ENCODE peak calls at places on chromosomes 4 and X, in five cellular contexts. One of them, this sample, is unnamed.

GRCh38 chr4:124936427-124936826 is 223.9 kb upstream of the ANKRD50 start:
- DNase-seq in effector memory CD4-positive, alpha-beta T cell: no peak
- DNase-seq in esophagus squamous epithelium: no peak
- DNase-seq in fibroblast of lung: peak
- DNase-seq in Karpas-422: no peak
- DNase-seq in this sample: no peak

GRCh38 chrX:31165241-31166035 is 93.6 kb upstream of the FTHL17 start:
- DNase-seq in fibroblast of lung: peak
- DNase-seq in Karpas-422: no peak
- DNase-seq in esophagus squamous epithelium: no peak
- DNase-seq in effector memory CD4-positive, alpha-beta T cell: no peak
- DNase-seq in this sample: no peak

GRCh38 chr4:82721819-82722423 is 76.7 kb downstream of the SCD5 start:
- DNase-seq in esophagus squamous epithelium: no peak
- DNase-seq in effector memory CD4-positive, alpha-beta T cell: no peak
- DNase-seq in fibroblast of lung: peak
- DNase-seq in Karpas-422: peak
- DNase-seq in this sample: peak

GRCh38 chr4:24650849-24651248 is 66.5 kb upstream of the DHX15 start:
- DNase-seq in Karpas-422: no peak
- DNase-seq in esophagus squamous epithelium: no peak
- DNase-seq in fibroblast of lung: no peak
- DNase-seq in effector memory CD4-positive, alpha-beta T cell: no peak
- DNase-seq in this sample: no peak

GRCh38 chr4:16092682-16093319 is 9.0 kb upstream of the PROM1 start:
- DNase-seq in fibroblast of lung: no peak
- DNase-seq in effector memory CD4-positive, alpha-beta T cell: no peak
- DNase-seq in Karpas-422: no peak
- DNase-seq in esophagus squamous epithelium: no peak
- DNase-seq in this sample: no peak

GRCh38 chr4:140085062-140085622 is 68.8 kb downstream of the MAML3 start:
- DNase-seq in fibroblast of lung: no peak
- DNase-seq in Karpas-422: no peak
- DNase-seq in effector memory CD4-positive, alpha-beta T cell: no peak
- DNase-seq in esophagus squamous epithelium: no peak
- DNase-seq in this sample: no peak

GRCh38 chr4:4590496-4590895 is 48.6 kb upstream of the STX18 start:
- DNase-seq in Karpas-422: no peak
- DNase-seq in fibroblast of lung: peak
- DNase-seq in effector memory CD4-positive, alpha-beta T cell: no peak
- DNase-seq in esophagus squamous epithelium: no peak
- DNase-seq in this sample: no peak

GRCh38 chr4:176538217-176538925 is 218.6 kb downstream of the SPCS3 start:
- DNase-seq in esophagus squamous epithelium: no peak
- DNase-seq in effector memory CD4-positive, alpha-beta T cell: no peak
- DNase-seq in fibroblast of lung: peak
- DNase-seq in Karpas-422: no peak
- DNase-seq in this sample: no peak

GRCh38 chrX:68940601-68941000 is 111.8 kb downstream of the EFNB1 start:
- DNase-seq in fibroblast of lung: peak
- DNase-seq in esophagus squamous epithelium: no peak
- DNase-seq in Karpas-422: no peak
- DNase-seq in effector memory CD4-positive, alpha-beta T cell: no peak
- DNase-seq in this sample: no peak

GRCh38 chr4:85751907-85752306 is 277.0 kb downstream of the ARHGAP24 start:
- DNase-seq in esophagus squamous epithelium: no peak
- DNase-seq in effector memory CD4-positive, alpha-beta T cell: no peak
- DNase-seq in fibroblast of lung: no peak
- DNase-seq in Karpas-422: no peak
- DNase-seq in this sample: no peak

GRCh38 chrX:152725409-152725808 is 8.1 kb downstream of the CSAG1 start:
- DNase-seq in esophagus squamous epithelium: no peak
- DNase-seq in Karpas-422: no peak
- DNase-seq in fibroblast of lung: no peak
- DNase-seq in effector memory CD4-positive, alpha-beta T cell: no peak
- DNase-seq in this sample: no peak

GRCh38 chrX:57821703-57822375 is 88.4 kb downstream of the ZXDA start:
- DNase-seq in fibroblast of lung: peak
- DNase-seq in effector memory CD4-positive, alpha-beta T cell: no peak
- DNase-seq in esophagus squamous epithelium: no peak
- DNase-seq in Karpas-422: peak
- DNase-seq in this sample: peak

GRCh38 chr4:149534779-149535178 is 280.9 kb downstream of the IQCM start:
- DNase-seq in Karpas-422: no peak
- DNase-seq in esophagus squamous epithelium: no peak
- DNase-seq in effector memory CD4-positive, alpha-beta T cell: no peak
- DNase-seq in fibroblast of lung: no peak
- DNase-seq in this sample: no peak

GRCh38 chrX:11273544-11273943 is 19.7 kb upstream of the AMELX start:
- DNase-seq in esophagus squamous epithelium: no peak
- DNase-seq in Karpas-422: no peak
- DNase-seq in effector memory CD4-positive, alpha-beta T cell: no peak
- DNase-seq in fibroblast of lung: peak
- DNase-seq in this sample: no peak

GRCh38 chr4:81164623-81165416 is 50.2 kb downstream of the PRKG2 start:
- DNase-seq in esophagus squamous epithelium: no peak
- DNase-seq in Karpas-422: no peak
- DNase-seq in fibroblast of lung: peak
- DNase-seq in effector memory CD4-positive, alpha-beta T cell: no peak
- DNase-seq in this sample: no peak

GRCh38 chrX:17768997-17769396 is 31.7 kb downstream of the SCML1 start:
- DNase-seq in effector memory CD4-positive, alpha-beta T cell: no peak
- DNase-seq in esophagus squamous epithelium: no peak
- DNase-seq in Karpas-422: no peak
- DNase-seq in fibroblast of lung: no peak
- DNase-seq in this sample: no peak

GRCh38 chr4:167428172-167428571 is 193.9 kb upstream of the SPOCK3 start:
- DNase-seq in esophagus squamous epithelium: no peak
- DNase-seq in Karpas-422: no peak
- DNase-seq in fibroblast of lung: peak
- DNase-seq in effector memory CD4-positive, alpha-beta T cell: no peak
- DNase-seq in this sample: no peak

GRCh38 chr4:133493241-133493640 is 344.1 kb downstream of the PCDH10 start:
- DNase-seq in esophagus squamous epithelium: no peak
- DNase-seq in effector memory CD4-positive, alpha-beta T cell: no peak
- DNase-seq in Karpas-422: no peak
- DNase-seq in fibroblast of lung: no peak
- DNase-seq in this sample: no peak

GRCh38 chrX:41870719-41871151 is 52.6 kb downstream of the CASK start:
- DNase-seq in effector memory CD4-positive, alpha-beta T cell: no peak
- DNase-seq in esophagus squamous epithelium: no peak
- DNase-seq in Karpas-422: no peak
- DNase-seq in fibroblast of lung: no peak
- DNase-seq in this sample: no peak

GRCh38 chr4:153114771-153115321 is 89.4 kb upstream of the TRIM2 start:
- DNase-seq in Karpas-422: no peak
- DNase-seq in effector memory CD4-positive, alpha-beta T cell: peak
- DNase-seq in fibroblast of lung: peak
- DNase-seq in esophagus squamous epithelium: no peak
- DNase-seq in this sample: peak

GRCh38 chr4:170229021-170229420 is 139.3 kb upstream of the AADAT start:
- DNase-seq in effector memory CD4-positive, alpha-beta T cell: no peak
- DNase-seq in Karpas-422: no peak
- DNase-seq in esophagus squamous epithelium: no peak
- DNase-seq in fibroblast of lung: no peak
- DNase-seq in this sample: no peak

GRCh38 chr4:141851246-141851891 is 215.0 kb downstream of the IL15 start:
- DNase-seq in Karpas-422: no peak
- DNase-seq in fibroblast of lung: peak
- DNase-seq in esophagus squamous epithelium: no peak
- DNase-seq in effector memory CD4-positive, alpha-beta T cell: no peak
- DNase-seq in this sample: no peak

GRCh38 chrX:57952320-57952678 is 42.0 kb upstream of the ZXDA start:
- DNase-seq in effector memory CD4-positive, alpha-beta T cell: no peak
- DNase-seq in fibroblast of lung: no peak
- DNase-seq in Karpas-422: no peak
- DNase-seq in esophagus squamous epithelium: no peak
- DNase-seq in this sample: no peak

GRCh38 chrX:136781180-136781797 is 557 bp upstream of the ARHGEF6 start:
- DNase-seq in fibroblast of lung: no peak
- DNase-seq in Karpas-422: no peak
- DNase-seq in esophagus squamous epithelium: no peak
- DNase-seq in effector memory CD4-positive, alpha-beta T cell: no peak
- DNase-seq in this sample: no peak

GRCh38 chrX:46561931-46562721 is 11.4 kb upstream of the CHST7 start:
- DNase-seq in effector memory CD4-positive, alpha-beta T cell: no peak
- DNase-seq in Karpas-422: peak
- DNase-seq in esophagus squamous epithelium: no peak
- DNase-seq in fibroblast of lung: peak
- DNase-seq in this sample: no peak

GRCh38 chr4:71635094-71635493 is 148.8 kb downstream of the GC start:
- DNase-seq in effector memory CD4-positive, alpha-beta T cell: no peak
- DNase-seq in esophagus squamous epithelium: no peak
- DNase-seq in fibroblast of lung: no peak
- DNase-seq in Karpas-422: no peak
- DNase-seq in this sample: no peak

GRCh38 chr4:168421671-168422070 is 58.6 kb downstream of the DDX60L start:
- DNase-seq in esophagus squamous epithelium: no peak
- DNase-seq in Karpas-422: no peak
- DNase-seq in fibroblast of lung: peak
- DNase-seq in effector memory CD4-positive, alpha-beta T cell: no peak
- DNase-seq in this sample: peak

GRCh38 chrX:9420513-9420912 is 44.3 kb upstream of the TBL1X start:
- DNase-seq in esophagus squamous epithelium: no peak
- DNase-seq in effector memory CD4-positive, alpha-beta T cell: no peak
- DNase-seq in fibroblast of lung: no peak
- DNase-seq in Karpas-422: no peak
- DNase-seq in this sample: peak

GRCh38 chr4:88629826-88630225 is 37.5 kb downstream of the HERC3 start:
- DNase-seq in fibroblast of lung: peak
- DNase-seq in Karpas-422: no peak
- DNase-seq in esophagus squamous epithelium: no peak
- DNase-seq in effector memory CD4-positive, alpha-beta T cell: no peak
- DNase-seq in this sample: no peak

GRCh38 chr4:1309261-1310010 is 19.7 kb downstream of the MAEA start:
- DNase-seq in Karpas-422: no peak
- DNase-seq in fibroblast of lung: peak
- DNase-seq in esophagus squamous epithelium: peak
- DNase-seq in effector memory CD4-positive, alpha-beta T cell: peak
- DNase-seq in this sample: no peak

DNA sequence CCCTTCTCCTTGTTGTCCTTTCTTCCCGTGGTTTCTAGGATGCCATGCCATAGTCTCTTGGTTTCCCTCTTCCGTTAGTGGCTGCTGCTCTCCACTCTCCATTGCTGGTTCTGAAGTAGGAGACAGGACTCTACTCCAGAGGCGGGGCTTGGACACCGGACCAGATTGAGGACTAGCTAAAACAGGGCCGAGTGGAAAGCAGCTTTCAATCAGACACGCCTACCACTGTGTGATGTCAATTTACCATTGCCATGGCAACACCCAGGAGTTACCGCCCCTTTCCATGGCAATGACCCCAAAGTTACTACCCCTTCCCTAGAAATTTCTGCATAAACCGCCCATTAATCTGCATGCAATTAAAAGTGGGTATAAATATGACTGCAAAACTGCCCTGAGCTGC is 88.7 kb upstream of the CCDC160 start:
- DNase-seq in Karpas-422: no peak
- DNase-seq in fibroblast of lung: no peak
- DNase-seq in effector memory CD4-positive, alpha-beta T cell: no peak
- DNase-seq in esophagus squamous epithelium: no peak
- DNase-seq in this sample: no peak
- H3K4me3 ChIP-seq in Karpas-422: no peak
- H3K4me3 ChIP-seq in fibroblast of lung: peak
- H3K4me3 ChIP-seq in effector memory CD4-positive, alpha-beta T cell: no peak
- H3K4me3 ChIP-seq in esophagus squamous epithelium: no peak
- H3K4me3 ChIP-seq in this sample: no peak

GRCh38 chrX:40172980-40173661 is 75.4 kb upstream of the BCOR start:
- DNase-seq in esophagus squamous epithelium: no peak
- DNase-seq in fibroblast of lung: no peak
- DNase-seq in Karpas-422: no peak
- DNase-seq in effector memory CD4-positive, alpha-beta T cell: no peak
- DNase-seq in this sample: no peak
- H3K4me3 ChIP-seq in esophagus squamous epithelium: peak
- H3K4me3 ChIP-seq in fibroblast of lung: no peak
- H3K4me3 ChIP-seq in Karpas-422: peak
- H3K4me3 ChIP-seq in effector memory CD4-positive, alpha-beta T cell: peak
- H3K4me3 ChIP-seq in this sample: no peak

GRCh38 chr4:7340553-7341433 is 93.9 kb downstream of the PSAPL1 start:
- DNase-seq in esophagus squamous epithelium: no peak
- DNase-seq in Karpas-422: no peak
- DNase-seq in effector memory CD4-positive, alpha-beta T cell: no peak
- DNase-seq in fibroblast of lung: no peak
- DNase-seq in this sample: no peak
- H3K4me3 ChIP-seq in esophagus squamous epithelium: no peak
- H3K4me3 ChIP-seq in Karpas-422: no peak
- H3K4me3 ChIP-seq in effector memory CD4-positive, alpha-beta T cell: no peak
- H3K4me3 ChIP-seq in fibroblast of lung: no peak
- H3K4me3 ChIP-seq in this sample: no peak

GRCh38 chr4:62133977-62134376 is 933.9 kb downstream of the ADGRL3 start:
- DNase-seq in effector memory CD4-positive, alpha-beta T cell: no peak
- DNase-seq in fibroblast of lung: no peak
- DNase-seq in esophagus squamous epithelium: no peak
- DNase-seq in Karpas-422: no peak
- DNase-seq in this sample: no peak
- H3K4me3 ChIP-seq in effector memory CD4-positive, alpha-beta T cell: no peak
- H3K4me3 ChIP-seq in fibroblast of lung: no peak
- H3K4me3 ChIP-seq in esophagus squamous epithelium: no peak
- H3K4me3 ChIP-seq in Karpas-422: no peak
- H3K4me3 ChIP-seq in this sample: no peak

DNA sequence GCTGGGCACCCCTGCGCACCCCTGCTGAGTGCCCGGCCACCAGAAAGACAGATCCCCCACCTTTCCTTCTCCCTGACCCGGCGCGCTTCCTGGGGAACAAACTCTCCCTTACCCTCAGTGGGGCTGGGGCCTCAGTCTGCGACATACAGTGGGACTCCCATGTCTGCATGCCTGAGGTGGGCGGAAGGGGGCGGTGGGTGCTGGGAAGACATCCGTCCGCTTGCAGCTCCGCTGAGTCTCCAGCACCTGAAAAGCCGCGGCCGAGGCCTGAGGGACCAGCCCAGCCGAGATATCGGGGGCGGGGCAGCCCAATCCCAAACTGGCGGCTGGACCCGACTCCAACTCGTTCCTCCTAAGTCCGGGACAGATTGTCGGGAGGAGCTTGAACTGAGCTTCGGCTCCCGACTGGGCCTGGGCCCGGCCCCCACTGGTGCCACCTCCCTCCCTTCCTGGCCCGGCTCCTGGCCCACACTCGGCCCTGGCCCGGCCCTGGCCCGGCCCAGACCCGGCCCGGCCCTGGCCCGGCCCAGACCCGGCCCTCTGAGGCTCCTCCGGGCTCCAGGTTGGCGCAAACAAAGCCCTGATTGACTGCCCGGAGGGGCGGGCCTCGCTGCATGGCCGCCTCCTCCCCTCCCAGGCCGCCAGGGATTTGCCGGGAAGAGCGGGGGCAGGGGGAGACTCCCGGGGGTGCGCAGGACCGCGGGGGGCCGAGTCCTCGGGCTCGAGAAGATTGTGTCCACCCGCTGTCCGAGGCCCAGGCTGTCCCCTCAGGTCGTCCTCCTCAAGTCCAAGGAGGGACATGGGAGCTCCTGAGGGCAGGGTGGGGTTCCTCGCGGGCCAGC is 878 bp upstream of the SLC16A2 start:
- DNase-seq in esophagus squamous epithelium: no peak
- DNase-seq in fibroblast of lung: peak
- DNase-seq in effector memory CD4-positive, alpha-beta T cell: no peak
- DNase-seq in Karpas-422: no peak
- DNase-seq in this sample: no peak
- H3K4me3 ChIP-seq in esophagus squamous epithelium: peak
- H3K4me3 ChIP-seq in fibroblast of lung: peak
- H3K4me3 ChIP-seq in effector memory CD4-positive, alpha-beta T cell: peak
- H3K4me3 ChIP-seq in Karpas-422: no peak
- H3K4me3 ChIP-seq in this sample: peak